ENCODE peak calls at places on chromosomes 7 and 10, in ten cellular contexts. One of them, this sample, is unnamed.

GRCh38 chr7:98305951-98306535 is 24.6 kb downstream of the BRI3 start:
- DNase-seq in HEK293T: no peak
- DNase-seq in activated CD4-positive, alpha-beta T cell treated with anti-CD3 and anti-CD28 coated beads, Interleukin-2, amount 50 U/mL, for 24 hours: no peak
- DNase-seq in heart left ventricle: no peak
- DNase-seq in HT1080: no peak
- DNase-seq in myocyte: no peak
- DNase-seq in Kasumi-1: no peak
- DNase-seq in COR-L47: no peak
- DNase-seq in KBM-7: no peak
- DNase-seq in central memory CD4-positive, alpha-beta T cell: no peak
- DNase-seq in this sample: no peak

GRCh38 chr7:7862393-7862792 is 106.2 kb upstream of the GLCCI1 start:
- DNase-seq in HEK293T: no peak
- DNase-seq in activated CD4-positive, alpha-beta T cell treated with anti-CD3 and anti-CD28 coated beads, Interleukin-2, amount 50 U/mL, for 24 hours: no peak
- DNase-seq in heart left ventricle: no peak
- DNase-seq in HT1080: no peak
- DNase-seq in myocyte: peak
- DNase-seq in Kasumi-1: no peak
- DNase-seq in COR-L47: no peak
- DNase-seq in KBM-7: no peak
- DNase-seq in central memory CD4-positive, alpha-beta T cell: no peak
- DNase-seq in this sample: no peak

GRCh38 chr7:71385362-71385761 is 253.4 kb downstream of the GALNT17 start:
- DNase-seq in HEK293T: no peak
- DNase-seq in activated CD4-positive, alpha-beta T cell treated with anti-CD3 and anti-CD28 coated beads, Interleukin-2, amount 50 U/mL, for 24 hours: no peak
- DNase-seq in heart left ventricle: no peak
- DNase-seq in HT1080: no peak
- DNase-seq in myocyte: no peak
- DNase-seq in Kasumi-1: no peak
- DNase-seq in COR-L47: no peak
- DNase-seq in KBM-7: no peak
- DNase-seq in central memory CD4-positive, alpha-beta T cell: no peak
- DNase-seq in this sample: no peak

GRCh38 chr10:103273026-103273425 is 3.9 kb upstream of the INA start:
- DNase-seq in HEK293T: no peak
- DNase-seq in activated CD4-positive, alpha-beta T cell treated with anti-CD3 and anti-CD28 coated beads, Interleukin-2, amount 50 U/mL, for 24 hours: no peak
- DNase-seq in heart left ventricle: peak
- DNase-seq in HT1080: peak
- DNase-seq in myocyte: peak
- DNase-seq in Kasumi-1: no peak
- DNase-seq in COR-L47: no peak
- DNase-seq in KBM-7: no peak
- DNase-seq in central memory CD4-positive, alpha-beta T cell: no peak
- DNase-seq in this sample: no peak

GRCh38 chr7:23315366-23315765 is 16.2 kb downstream of the MALSU1 start:
- DNase-seq in HEK293T: no peak
- DNase-seq in activated CD4-positive, alpha-beta T cell treated with anti-CD3 and anti-CD28 coated beads, Interleukin-2, amount 50 U/mL, for 24 hours: no peak
- DNase-seq in heart left ventricle: no peak
- DNase-seq in HT1080: no peak
- DNase-seq in myocyte: peak
- DNase-seq in Kasumi-1: no peak
- DNase-seq in COR-L47: no peak
- DNase-seq in KBM-7: no peak
- DNase-seq in central memory CD4-positive, alpha-beta T cell: no peak
- DNase-seq in this sample: no peak

GRCh38 chr10:101903827-101904520 is 60.4 kb upstream of the KCNIP2 start:
- DNase-seq in HEK293T: no peak
- DNase-seq in activated CD4-positive, alpha-beta T cell treated with anti-CD3 and anti-CD28 coated beads, Interleukin-2, amount 50 U/mL, for 24 hours: no peak
- DNase-seq in heart left ventricle: no peak
- DNase-seq in HT1080: no peak
- DNase-seq in myocyte: peak
- DNase-seq in Kasumi-1: no peak
- DNase-seq in COR-L47: no peak
- DNase-seq in KBM-7: no peak
- DNase-seq in central memory CD4-positive, alpha-beta T cell: no peak
- DNase-seq in this sample: no peak

GRCh38 chr7:70466725-70467364 is 665.1 kb upstream of the GALNT17 start:
- DNase-seq in HEK293T: no peak
- DNase-seq in activated CD4-positive, alpha-beta T cell treated with anti-CD3 and anti-CD28 coated beads, Interleukin-2, amount 50 U/mL, for 24 hours: no peak
- DNase-seq in heart left ventricle: no peak
- DNase-seq in HT1080: no peak
- DNase-seq in myocyte: no peak
- DNase-seq in Kasumi-1: no peak
- DNase-seq in COR-L47: no peak
- DNase-seq in KBM-7: no peak
- DNase-seq in central memory CD4-positive, alpha-beta T cell: no peak
- DNase-seq in this sample: no peak

GRCh38 chr10:5531558-5532230 is 6.9 kb downstream of the CALML3 start:
- DNase-seq in HEK293T: no peak
- DNase-seq in activated CD4-positive, alpha-beta T cell treated with anti-CD3 and anti-CD28 coated beads, Interleukin-2, amount 50 U/mL, for 24 hours: no peak
- DNase-seq in heart left ventricle: no peak
- DNase-seq in HT1080: no peak
- DNase-seq in myocyte: no peak
- DNase-seq in Kasumi-1: no peak
- DNase-seq in COR-L47: no peak
- DNase-seq in KBM-7: no peak
- DNase-seq in central memory CD4-positive, alpha-beta T cell: no peak
- DNase-seq in this sample: no peak

GRCh38 chr7:95577137-95577536 is 19.2 kb downstream of the PDK4 start:
- DNase-seq in HEK293T: no peak
- DNase-seq in activated CD4-positive, alpha-beta T cell treated with anti-CD3 and anti-CD28 coated beads, Interleukin-2, amount 50 U/mL, for 24 hours: no peak
- DNase-seq in heart left ventricle: no peak
- DNase-seq in HT1080: peak
- DNase-seq in myocyte: no peak
- DNase-seq in Kasumi-1: no peak
- DNase-seq in COR-L47: no peak
- DNase-seq in KBM-7: no peak
- DNase-seq in central memory CD4-positive, alpha-beta T cell: no peak
- DNase-seq in this sample: peak

GRCh38 chr7:13822678-13823077 is 166.8 kb downstream of the ETV1 start:
- DNase-seq in HEK293T: no peak
- DNase-seq in activated CD4-positive, alpha-beta T cell treated with anti-CD3 and anti-CD28 coated beads, Interleukin-2, amount 50 U/mL, for 24 hours: no peak
- DNase-seq in heart left ventricle: no peak
- DNase-seq in HT1080: peak
- DNase-seq in myocyte: peak
- DNase-seq in Kasumi-1: no peak
- DNase-seq in COR-L47: no peak
- DNase-seq in KBM-7: no peak
- DNase-seq in central memory CD4-positive, alpha-beta T cell: no peak
- DNase-seq in this sample: no peak

GRCh38 chr10:43037440-43037839 is 39.4 kb upstream of the RET start:
- DNase-seq in HEK293T: no peak
- DNase-seq in activated CD4-positive, alpha-beta T cell treated with anti-CD3 and anti-CD28 coated beads, Interleukin-2, amount 50 U/mL, for 24 hours: no peak
- DNase-seq in heart left ventricle: no peak
- DNase-seq in HT1080: no peak
- DNase-seq in myocyte: no peak
- DNase-seq in Kasumi-1: no peak
- DNase-seq in COR-L47: no peak
- DNase-seq in KBM-7: no peak
- DNase-seq in central memory CD4-positive, alpha-beta T cell: no peak
- DNase-seq in this sample: no peak

GRCh38 chr10:132845041-132845551 is 59.1 kb upstream of the NKX6-2 start:
- DNase-seq in HEK293T: no peak
- DNase-seq in activated CD4-positive, alpha-beta T cell treated with anti-CD3 and anti-CD28 coated beads, Interleukin-2, amount 50 U/mL, for 24 hours: no peak
- DNase-seq in heart left ventricle: no peak
- DNase-seq in HT1080: no peak
- DNase-seq in myocyte: no peak
- DNase-seq in Kasumi-1: no peak
- DNase-seq in COR-L47: no peak
- DNase-seq in KBM-7: no peak
- DNase-seq in central memory CD4-positive, alpha-beta T cell: no peak
- DNase-seq in this sample: no peak

GRCh38 chr7:102424787-102425218 is 8.6 kb upstream of the ORAI2 start:
- DNase-seq in HEK293T: no peak
- DNase-seq in activated CD4-positive, alpha-beta T cell treated with anti-CD3 and anti-CD28 coated beads, Interleukin-2, amount 50 U/mL, for 24 hours: no peak
- DNase-seq in heart left ventricle: no peak
- DNase-seq in HT1080: no peak
- DNase-seq in myocyte: no peak
- DNase-seq in Kasumi-1: no peak
- DNase-seq in COR-L47: no peak
- DNase-seq in KBM-7: no peak
- DNase-seq in central memory CD4-positive, alpha-beta T cell: no peak
- DNase-seq in this sample: no peak

GRCh38 chr10:52631146-52631545 is 141.4 kb downstream of the MBL2 start:
- DNase-seq in HEK293T: no peak
- DNase-seq in activated CD4-positive, alpha-beta T cell treated with anti-CD3 and anti-CD28 coated beads, Interleukin-2, amount 50 U/mL, for 24 hours: no peak
- DNase-seq in heart left ventricle: no peak
- DNase-seq in HT1080: no peak
- DNase-seq in myocyte: no peak
- DNase-seq in Kasumi-1: no peak
- DNase-seq in COR-L47: no peak
- DNase-seq in KBM-7: no peak
- DNase-seq in central memory CD4-positive, alpha-beta T cell: no peak
- DNase-seq in this sample: no peak

GRCh38 chr10:74822101-74822500 is 4.3 kb upstream of the KAT6B start:
- DNase-seq in HEK293T: no peak
- DNase-seq in activated CD4-positive, alpha-beta T cell treated with anti-CD3 and anti-CD28 coated beads, Interleukin-2, amount 50 U/mL, for 24 hours: no peak
- DNase-seq in heart left ventricle: no peak
- DNase-seq in HT1080: peak
- DNase-seq in myocyte: no peak
- DNase-seq in Kasumi-1: no peak
- DNase-seq in COR-L47: peak
- DNase-seq in KBM-7: no peak
- DNase-seq in central memory CD4-positive, alpha-beta T cell: no peak
- DNase-seq in this sample: no peak

GRCh38 chr10:11742009-11742778 is at the start of gene ECHDC3:
- DNase-seq in HEK293T: no peak
- DNase-seq in activated CD4-positive, alpha-beta T cell treated with anti-CD3 and anti-CD28 coated beads, Interleukin-2, amount 50 U/mL, for 24 hours: peak
- DNase-seq in heart left ventricle: peak
- DNase-seq in HT1080: no peak
- DNase-seq in myocyte: peak
- DNase-seq in Kasumi-1: peak
- DNase-seq in COR-L47: peak
- DNase-seq in KBM-7: peak
- DNase-seq in central memory CD4-positive, alpha-beta T cell: peak
- DNase-seq in this sample: no peak

GRCh38 chr7:99003419-99003818 is 125.1 kb downstream of the TRRAP start:
- DNase-seq in HEK293T: no peak
- DNase-seq in activated CD4-positive, alpha-beta T cell treated with anti-CD3 and anti-CD28 coated beads, Interleukin-2, amount 50 U/mL, for 24 hours: no peak
- DNase-seq in heart left ventricle: no peak
- DNase-seq in HT1080: no peak
- DNase-seq in myocyte: no peak
- DNase-seq in Kasumi-1: no peak
- DNase-seq in COR-L47: no peak
- DNase-seq in KBM-7: no peak
- DNase-seq in central memory CD4-positive, alpha-beta T cell: no peak
- DNase-seq in this sample: no peak

GRCh38 chr10:102452672-102453340 is 1.5 kb upstream of the C10orf95 start:
- DNase-seq in HEK293T: no peak
- DNase-seq in activated CD4-positive, alpha-beta T cell treated with anti-CD3 and anti-CD28 coated beads, Interleukin-2, amount 50 U/mL, for 24 hours: no peak
- DNase-seq in heart left ventricle: peak
- DNase-seq in HT1080: peak
- DNase-seq in myocyte: peak
- DNase-seq in Kasumi-1: no peak
- DNase-seq in COR-L47: no peak
- DNase-seq in KBM-7: no peak
- DNase-seq in central memory CD4-positive, alpha-beta T cell: no peak
- DNase-seq in this sample: no peak

GRCh38 chr10:85851300-85851699 is 515.3 kb downstream of the GRID1 start:
- DNase-seq in HEK293T: no peak
- DNase-seq in activated CD4-positive, alpha-beta T cell treated with anti-CD3 and anti-CD28 coated beads, Interleukin-2, amount 50 U/mL, for 24 hours: no peak
- DNase-seq in heart left ventricle: no peak
- DNase-seq in HT1080: peak
- DNase-seq in myocyte: no peak
- DNase-seq in Kasumi-1: no peak
- DNase-seq in COR-L47: no peak
- DNase-seq in KBM-7: no peak
- DNase-seq in central memory CD4-positive, alpha-beta T cell: no peak
- DNase-seq in this sample: no peak

GRCh38 chr7:92837214-92837749 is 909 bp upstream of the CDK6 start:
- DNase-seq in HEK293T: no peak
- DNase-seq in activated CD4-positive, alpha-beta T cell treated with anti-CD3 and anti-CD28 coated beads, Interleukin-2, amount 50 U/mL, for 24 hours: no peak
- DNase-seq in heart left ventricle: no peak
- DNase-seq in HT1080: peak
- DNase-seq in myocyte: peak
- DNase-seq in Kasumi-1: peak
- DNase-seq in COR-L47: no peak
- DNase-seq in KBM-7: peak
- DNase-seq in central memory CD4-positive, alpha-beta T cell: no peak
- DNase-seq in this sample: no peak

GRCh38 chr10:59033622-59034021 is 142.8 kb upstream of the PHYHIPL start:
- DNase-seq in HEK293T: no peak
- DNase-seq in activated CD4-positive, alpha-beta T cell treated with anti-CD3 and anti-CD28 coated beads, Interleukin-2, amount 50 U/mL, for 24 hours: no peak
- DNase-seq in heart left ventricle: no peak
- DNase-seq in HT1080: peak
- DNase-seq in myocyte: no peak
- DNase-seq in Kasumi-1: no peak
- DNase-seq in COR-L47: no peak
- DNase-seq in KBM-7: no peak
- DNase-seq in central memory CD4-positive, alpha-beta T cell: no peak
- DNase-seq in this sample: no peak

GRCh38 chr7:214410-215212 is 22.2 kb downstream of the FAM20C start:
- DNase-seq in HEK293T: no peak
- DNase-seq in activated CD4-positive, alpha-beta T cell treated with anti-CD3 and anti-CD28 coated beads, Interleukin-2, amount 50 U/mL, for 24 hours: no peak
- DNase-seq in heart left ventricle: peak
- DNase-seq in HT1080: peak
- DNase-seq in myocyte: peak
- DNase-seq in Kasumi-1: no peak
- DNase-seq in COR-L47: no peak
- DNase-seq in KBM-7: no peak
- DNase-seq in central memory CD4-positive, alpha-beta T cell: no peak
- DNase-seq in this sample: no peak

GRCh38 chr10:1187151-1187854 is 131.1 kb downstream of the WDR37 start:
- DNase-seq in HEK293T: no peak
- DNase-seq in activated CD4-positive, alpha-beta T cell treated with anti-CD3 and anti-CD28 coated beads, Interleukin-2, amount 50 U/mL, for 24 hours: no peak
- DNase-seq in heart left ventricle: no peak
- DNase-seq in HT1080: no peak
- DNase-seq in myocyte: no peak
- DNase-seq in Kasumi-1: no peak
- DNase-seq in COR-L47: no peak
- DNase-seq in KBM-7: no peak
- DNase-seq in central memory CD4-positive, alpha-beta T cell: no peak
- DNase-seq in this sample: no peak

GRCh38 chr7:151125459-151125834 is 39.2 kb downstream of the AGAP3 start:
- DNase-seq in HEK293T: no peak
- DNase-seq in activated CD4-positive, alpha-beta T cell treated with anti-CD3 and anti-CD28 coated beads, Interleukin-2, amount 50 U/mL, for 24 hours: no peak
- DNase-seq in heart left ventricle: peak
- DNase-seq in HT1080: no peak
- DNase-seq in myocyte: no peak
- DNase-seq in Kasumi-1: no peak
- DNase-seq in COR-L47: peak
- DNase-seq in KBM-7: no peak
- DNase-seq in central memory CD4-positive, alpha-beta T cell: no peak
- DNase-seq in this sample: peak

GRCh38 chr7:64312826-64313225 is 935 bp upstream of the ZNF736 start:
- DNase-seq in HEK293T: no peak
- DNase-seq in activated CD4-positive, alpha-beta T cell treated with anti-CD3 and anti-CD28 coated beads, Interleukin-2, amount 50 U/mL, for 24 hours: no peak
- DNase-seq in heart left ventricle: no peak
- DNase-seq in HT1080: no peak
- DNase-seq in myocyte: no peak
- DNase-seq in Kasumi-1: no peak
- DNase-seq in COR-L47: no peak
- DNase-seq in KBM-7: no peak
- DNase-seq in central memory CD4-positive, alpha-beta T cell: no peak
- DNase-seq in this sample: no peak

GRCh38 chr10:97366572-97366971 is 32.0 kb upstream of the FRAT2 start:
- DNase-seq in HEK293T: no peak
- DNase-seq in activated CD4-positive, alpha-beta T cell treated with anti-CD3 and anti-CD28 coated beads, Interleukin-2, amount 50 U/mL, for 24 hours: no peak
- DNase-seq in heart left ventricle: no peak
- DNase-seq in HT1080: no peak
- DNase-seq in myocyte: no peak
- DNase-seq in Kasumi-1: no peak
- DNase-seq in COR-L47: no peak
- DNase-seq in KBM-7: no peak
- DNase-seq in central memory CD4-positive, alpha-beta T cell: no peak
- DNase-seq in this sample: no peak

GRCh38 chr7:115924398-115924797 is 106.2 kb downstream of the TFEC start:
- DNase-seq in HEK293T: no peak
- DNase-seq in activated CD4-positive, alpha-beta T cell treated with anti-CD3 and anti-CD28 coated beads, Interleukin-2, amount 50 U/mL, for 24 hours: no peak
- DNase-seq in heart left ventricle: no peak
- DNase-seq in HT1080: no peak
- DNase-seq in myocyte: no peak
- DNase-seq in Kasumi-1: no peak
- DNase-seq in COR-L47: no peak
- DNase-seq in KBM-7: no peak
- DNase-seq in central memory CD4-positive, alpha-beta T cell: no peak
- DNase-seq in this sample: no peak

GRCh38 chr10:129689681-129690080 is 222.6 kb downstream of the MGMT start:
- DNase-seq in HEK293T: no peak
- DNase-seq in activated CD4-positive, alpha-beta T cell treated with anti-CD3 and anti-CD28 coated beads, Interleukin-2, amount 50 U/mL, for 24 hours: no peak
- DNase-seq in heart left ventricle: no peak
- DNase-seq in HT1080: no peak
- DNase-seq in myocyte: no peak
- DNase-seq in Kasumi-1: no peak
- DNase-seq in COR-L47: no peak
- DNase-seq in KBM-7: no peak
- DNase-seq in central memory CD4-positive, alpha-beta T cell: no peak
- DNase-seq in this sample: no peak